ENCODE peak calls at places on chromosomes 11 and 22, in six cellular contexts. Z is MM.1S, W is H9, L is left ventricle myocardium inferior, O is adipocyte, Q is cardiac muscle cell. J is an unnamed sample.

GRCh38 chr11:113885897-113886296 is 10.5 kb upstream of the USP28 start:
- DNase-seq in Z (no peak), W (no peak), L (no peak), O (no peak), Q (no peak), J (no peak)

GRCh38 chr11:67178421-67178820 is 59.4 kb downstream of the KDM2A start:
- DNase-seq in Z (no peak), W (no peak), L (no peak), O (no peak), Q (no peak), J (no peak)

GRCh38 chr22:50218153-50218995 is 17.6 kb downstream of the SELENOO start:
- DNase-seq in Z (no peak), W (no peak), L (no peak), O (no peak), Q (peak; percentile 10), J (no peak)

GRCh38 chr22:41043727-41044126 is 48.7 kb upstream of the EP300 start:
- DNase-seq in Z (no peak), W (no peak), L (no peak), O (no peak), Q (no peak), J (no peak)

GRCh38 chr22:27213766-27214581 is 556.6 kb downstream of the MIAT start:
- DNase-seq in Z (no peak), W (peak; percentile 9), L (peak; percentile 77), O (no peak), Q (no peak), J (no peak)

GRCh38 chr11:74685338-74685737 is 45.9 kb downstream of the CHRDL2 start:
- DNase-seq in Z (no peak), W (no peak), L (no peak), O (no peak), Q (no peak), J (no peak)

GRCh38 chr11:7905961-7906429 is 25.1 kb downstream of the OR10A6 start:
- DNase-seq in Z (no peak), W (peak; percentile 59), L (no peak), O (no peak), Q (no peak), J (no peak)

GRCh38 chr11:57645716-57646085 is 4.0 kb downstream of the YPEL4 start:
- DNase-seq in Z (no peak), W (no peak), L (no peak), O (no peak), Q (peak; percentile 40), J (no peak)

GRCh38 chr22:31750365-31751284 is 693 bp upstream of the PRR14L start:
- DNase-seq in Z (no peak), W (no peak), L (no peak), O (no peak), Q (no peak), J (no peak)

GRCh38 chr22:28441720-28442263 is 237.8 kb downstream of the TTC28 start:
- DNase-seq in Z (no peak), W (no peak), L (no peak), O (peak; percentile 44), Q (peak; percentile 23), J (no peak)

GRCh38 chr11:44654596-44654995 is 72.2 kb upstream of the TSPAN18 start:
- DNase-seq in Z (no peak), W (no peak), L (no peak), O (no peak), Q (no peak), J (no peak)

GRCh38 chr11:87425391-87425790 is 387.7 kb downstream of the TMEM135 start:
- DNase-seq in Z (no peak), W (no peak), L (no peak), O (peak; percentile 46), Q (no peak), J (no peak)

GRCh38 chr11:126352934-126353801 is 2.3 kb upstream of the ST3GAL4 start:
- DNase-seq in Z (peak; percentile 42), W (no peak), L (no peak), O (peak; percentile 73), Q (no peak), J (no peak)

GRCh38 chr11:35099278-35100018 is 39.5 kb upstream of the CD44 start:
- DNase-seq in Z (no peak), W (no peak), L (no peak), O (peak; percentile 84), Q (no peak), J (no peak)

GRCh38 chr11:102268985-102269470 is 48.3 kb upstream of the BIRC3 start:
- DNase-seq in Z (no peak), W (peak; percentile 38), L (no peak), O (no peak), Q (no peak), J (no peak)

GRCh38 chr11:102268083-102268984 is 49.0 kb upstream of the BIRC3 start:
- DNase-seq in Z (peak; percentile 92), W (peak; percentile 97), L (peak; percentile 80), O (peak; percentile 49), Q (peak; percentile 85), J (peak; percentile 86)

GRCh38 chr11:102269927-102270326 is 47.4 kb upstream of the BIRC3 start:
- DNase-seq in Z (no peak), W (no peak), L (no peak), O (peak; percentile 43), Q (no peak), J (no peak)

GRCh38 chr11:102266111-102266510 is 51.2 kb upstream of the BIRC3 start:
- DNase-seq in Z (no peak), W (no peak), L (no peak), O (peak; percentile 65), Q (no peak), J (no peak)

DNA sequence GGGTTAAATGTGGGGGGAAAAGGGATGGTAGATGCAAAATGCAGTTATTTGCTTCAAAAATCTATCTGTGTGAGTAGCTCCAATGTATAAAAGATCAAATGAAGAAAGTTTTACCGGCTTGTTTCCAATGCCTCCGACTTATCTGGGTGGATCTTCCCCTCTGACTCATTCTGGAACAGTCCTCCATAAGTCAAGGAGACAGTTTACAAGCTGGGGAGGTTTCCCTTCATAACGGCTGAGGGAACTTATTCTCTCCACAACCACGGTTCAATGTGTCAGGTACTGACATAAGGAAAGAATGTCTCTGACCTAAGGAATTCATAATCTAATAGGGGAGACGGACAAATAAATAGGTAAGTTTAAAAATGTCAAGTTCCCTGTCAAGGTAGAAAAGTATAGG is 49.7 kb upstream of the BIRC3 start:
- DNase-seq in Z (no peak), W (no peak), L (no peak), O (peak; percentile 60), Q (no peak), J (no peak)
- H3K4me1 ChIP-seq in Z (peaks cover 12% of the 10 kb centered on the region), W (no peaks in the 10 kb centered on the region), L (peaks cover 13% of the 10 kb centered on the region), O (peaks cover 17% of the 10 kb centered on the region), Q (peaks cover 5% of the 10 kb centered on the region), J (no peaks in the 10 kb centered on the region)

DNA sequence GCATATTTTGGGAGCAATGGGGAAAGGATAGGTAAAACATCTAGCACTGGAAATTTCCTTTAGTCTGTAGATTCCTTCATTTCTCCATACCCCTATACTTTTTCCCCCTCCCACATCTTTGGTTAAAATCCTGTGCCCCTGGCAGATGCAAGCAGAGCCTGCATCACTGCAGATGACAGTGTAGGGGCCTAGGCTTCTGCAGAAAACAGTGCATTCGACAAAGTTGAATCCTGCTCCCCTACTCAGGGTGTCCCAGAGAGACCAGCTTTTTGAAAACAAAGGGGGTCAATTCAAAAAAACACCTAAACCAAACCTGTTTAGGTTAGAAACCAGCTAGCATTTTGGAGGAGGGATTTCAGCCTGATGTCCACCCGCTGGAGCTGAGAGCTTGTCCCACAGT is 43.8 kb upstream of the BLID start:
- DNase-seq in Z (no peak), W (no peak), L (no peak), O (no peak), Q (no peak), J (no peak)
- H3K4me1 ChIP-seq in Z (no peaks in the 10 kb centered on the region), W (no peaks in the 10 kb centered on the region), L (no peaks in the 10 kb centered on the region), O (peaks cover 74% of the 10 kb centered on the region), Q (no peaks in the 10 kb centered on the region), J (no peaks in the 10 kb centered on the region)

DNA sequence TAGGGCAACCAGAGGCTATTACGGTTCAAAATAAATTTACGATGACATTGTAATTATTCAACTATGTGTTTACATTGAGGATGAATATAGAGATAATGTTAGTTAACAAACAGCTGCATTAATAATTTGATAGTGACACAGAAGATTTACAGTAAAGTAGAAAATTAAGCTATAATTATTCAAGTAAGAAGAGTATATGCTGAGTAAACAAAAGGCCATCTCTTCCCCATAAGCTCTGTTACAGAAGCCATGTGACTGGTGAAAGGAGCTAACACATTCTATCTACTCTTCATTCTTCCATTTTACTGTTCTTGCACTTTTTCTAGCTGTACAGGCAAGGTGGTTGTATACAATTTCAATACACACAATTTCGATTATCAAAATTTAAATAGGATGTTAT is 54.2 kb downstream of the IMMP1L start:
- DNase-seq in Z (no peak), W (no peak), L (no peak), O (no peak), Q (no peak), J (no peak)
- H3K4me1 ChIP-seq in Z (no peaks in the 10 kb centered on the region), W (no peaks in the 10 kb centered on the region), L (no peaks in the 10 kb centered on the region), O (peaks cover 4% of the 10 kb centered on the region), Q (no peaks in the 10 kb centered on the region), J (no peaks in the 10 kb centered on the region)

DNA sequence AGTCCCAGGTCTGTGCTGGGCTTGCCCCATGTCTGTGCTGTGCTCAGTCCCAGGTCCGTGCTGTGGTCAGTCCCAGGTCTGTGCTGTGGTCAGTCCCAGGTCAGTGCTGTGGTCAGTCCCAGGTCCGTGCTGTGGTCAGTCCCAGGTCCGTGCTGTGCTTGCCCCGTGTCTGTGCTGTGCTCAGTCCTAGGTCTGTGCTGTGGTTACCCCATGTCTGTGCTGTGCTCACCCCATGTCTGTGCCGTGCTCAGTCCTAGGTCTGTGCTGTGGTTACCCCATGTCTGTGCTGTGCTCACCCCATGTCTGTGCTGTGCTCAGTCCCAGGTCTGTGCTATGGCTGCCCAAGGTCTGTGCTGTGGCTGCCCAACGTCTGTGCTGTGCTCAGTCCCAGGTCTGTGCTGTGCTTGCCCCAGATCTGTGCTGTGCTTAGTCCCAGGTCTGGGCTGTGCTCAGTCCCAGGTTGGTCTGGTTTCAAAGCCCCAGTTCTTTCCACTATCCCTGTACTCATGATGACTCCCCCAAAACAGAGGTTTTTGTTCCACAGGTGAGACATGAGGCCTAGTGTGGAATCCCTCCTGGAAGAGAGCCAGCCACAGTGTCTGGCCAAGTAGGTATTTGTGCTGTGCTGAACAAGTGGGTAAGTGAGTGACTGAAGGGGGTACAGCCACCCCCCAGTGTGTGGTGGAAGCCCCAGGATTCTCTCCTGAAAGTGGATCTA is 34.8 kb downstream of the IRAG1 start:
- DNase-seq in Z (no peak), W (no peak), L (no peak), O (no peak), Q (no peak), J (no peak)
- H3K4me1 ChIP-seq in Z (peaks cover 60% of the 10 kb centered on the region), W (no peaks in the 10 kb centered on the region), L (peaks cover 63% of the 10 kb centered on the region), O (peaks cover 73% of the 10 kb centered on the region), Q (peaks cover 15% of the 10 kb centered on the region), J (peaks cover 3% of the 10 kb centered on the region)

GRCh38 chr11:96214745-96215093 is 128.3 kb downstream of the MAML2 start:
- DNase-seq in Z (no peak), W (no peak), L (no peak), O (no peak), Q (no peak), J (no peak)
- H3K4me1 ChIP-seq in Z (peaks cover 69% of the 10 kb centered on the region), W (peaks cover 12% of the 10 kb centered on the region), L (peaks cover 70% of the 10 kb centered on the region), O (peaks cover 52% of the 10 kb centered on the region), Q (peaks cover 39% of the 10 kb centered on the region), J (peaks cover 32% of the 10 kb centered on the region)

GRCh38 chr11:65014146-65014960 is at the start of gene ARL2:
- DNase-seq in Z (peak; percentile 76), W (peak; percentile 42), L (no peak), O (no peak), Q (no peak), J (no peak)
- H3K4me1 ChIP-seq in Z (peaks cover 7% of the 10 kb centered on the region), W (no peaks in the 10 kb centered on the region), L (peaks cover 34% of the 10 kb centered on the region), O (peaks cover 10% of the 10 kb centered on the region), Q (no peaks in the 10 kb centered on the region), J (no peaks in the 10 kb centered on the region)